ENCODE peak calls at places on chromosomes 1 and 21, in seven cellular contexts. C, J, V, M, F, B and O are unnamed samples.

GRCh38 chr1:154154534-154155181 is at the start of gene NUP210L:
- DNase-seq in M (no peak), J (no peak), B (no peak), C (peak), F (no peak), V (no peak), O (no peak)

GRCh38 chr1:3015269-3015635 is 6.0 kb upstream of the ACTRT2 start:
- DNase-seq in J (no peak), F (no peak), C (no peak), M (no peak), V (no peak), B (no peak), O (no peak)

GRCh38 chr1:210074904-210075303 is 136.9 kb downstream of the SYT14 start:
- DNase-seq in F (no peak), J (no peak), V (no peak), M (no peak), B (no peak), C (no peak), O (no peak)

GRCh38 chr1:22503721-22504410 is 52.2 kb downstream of the ZBTB40 start:
- DNase-seq in V (no peak), J (no peak), M (no peak), C (no peak), B (no peak), F (no peak), O (no peak)

GRCh38 chr1:238063454-238063853 is 172.7 kb upstream of the ZP4 start:
- DNase-seq in M (peak), J (no peak), B (peak), C (no peak), F (no peak), V (no peak), O (no peak)

GRCh38 chr1:206563367-206563953 is 48.8 kb downstream of the EIF2D start:
- DNase-seq in J (no peak), B (no peak), M (no peak), C (no peak), F (no peak), V (no peak), O (no peak)

GRCh38 chr1:224273651-224274050 is 56.3 kb downstream of the NVL start:
- DNase-seq in F (no peak), V (no peak), M (peak), B (no peak), J (no peak), C (no peak), O (no peak)

GRCh38 chr1:154590756-154591155 is 17.2 kb downstream of the ADAR start:
- DNase-seq in C (no peak), V (no peak), J (no peak), M (no peak), B (no peak), F (no peak), O (no peak)

GRCh38 chr1:7375781-7376660 is 395.1 kb upstream of the VAMP3 start:
- DNase-seq in B (no peak), M (no peak), C (no peak), J (no peak), F (no peak), V (no peak), O (no peak)

GRCh38 chr1:183185941-183186490 is at the start of gene LAMC2:
- DNase-seq in V (no peak), C (peak), F (no peak), M (no peak), J (no peak), B (peak), O (peak)

GRCh38 chr1:167501513-167502191 is 16.7 kb downstream of the CD247 start:
- DNase-seq in B (no peak), C (no peak), J (no peak), M (no peak), F (no peak), V (no peak), O (no peak)

GRCh38 chr1:86207323-86207722 is 50.8 kb upstream of the COL24A1 start:
- DNase-seq in F (no peak), M (peak), C (no peak), J (no peak), B (peak), V (no peak), O (no peak)

GRCh38 chr1:180228648-180229482 is 1.2 kb upstream of the LHX4 start:
- DNase-seq in J (no peak), M (no peak), B (no peak), F (no peak), C (no peak), V (no peak), O (no peak)

GRCh38 chr21:38819719-38820147 is 14.0 kb downstream of the ETS2 start:
- DNase-seq in M (no peak), V (no peak), J (no peak), F (no peak), C (no peak), B (peak), O (no peak)

GRCh38 chr1:245663841-245664240 is 509.1 kb downstream of the KIF26B start:
- DNase-seq in C (no peak), B (no peak), F (no peak), J (no peak), V (no peak), M (no peak), O (no peak)

GRCh38 chr1:150981177-150981804 is 801 bp upstream of the ANXA9 start:
- DNase-seq in B (peak), F (no peak), V (no peak), C (peak), M (no peak), J (no peak), O (no peak)

GRCh38 chr1:67552336-67552759 is 122.1 kb upstream of the SERBP1 start:
- DNase-seq in F (no peak), V (no peak), C (peak), J (no peak), B (no peak), M (no peak), O (no peak)

GRCh38 chr1:229229137-229229720 is 41.7 kb upstream of the RAB4A start:
- DNase-seq in V (no peak), B (peak), C (no peak), F (no peak), J (no peak), M (no peak), O (no peak)